ENCODE peak calls at places on chromosomes 6 and 20, in six cellular contexts. L is GM12878, S is H1, V is HepG2, R is HCT116, T is SK-N-SH. K is an unnamed sample.

GRCh38 chr6:124970243-124970642 is 8.0 kb downstream of the RNF217 start:
- DNase-seq in L (no peak), S (no peak), V (no peak), R (no peak), T (no peak), K (no peak)

GRCh38 chr6:29112135-29112534 is 4.3 kb downstream of the OR2J3 start:
- DNase-seq in L (no peak), S (no peak), V (peak), R (peak), T (no peak), K (no peak)

GRCh38 chr6:16436550-16436949 is 198.2 kb downstream of the GMPR start:
- DNase-seq in L (no peak), S (no peak), V (no peak), R (no peak), T (no peak), K (no peak)

GRCh38 chr20:50625986-50626677 is 65.2 kb downstream of the RIPOR3 start:
- DNase-seq in L (no peak), S (peak), V (peak), R (peak), T (peak), K (peak)

GRCh38 chr6:108707328-108707976 is 140.8 kb upstream of the ARMC2 start:
- DNase-seq in L (no peak), S (no peak), V (peak), R (no peak), T (no peak), K (no peak)

GRCh38 chr6:24504274-24504641 is 9.5 kb downstream of the ALDH5A1 start:
- DNase-seq in L (no peak), S (no peak), V (peak), R (no peak), T (no peak), K (no peak)

GRCh38 chr6:43623880-43624785 is 4.9 kb downstream of the GTPBP2 start:
- DNase-seq in L (no peak), S (no peak), V (no peak), R (no peak), T (no peak), K (no peak)

GRCh38 chr6:133964702-133965101 is 11.7 kb downstream of the TBPL1 start:
- DNase-seq in L (no peak), S (no peak), V (no peak), R (no peak), T (no peak), K (no peak)

GRCh38 chr6:138397128-138397814 is 6.8 kb upstream of the HEBP2 start:
- DNase-seq in L (no peak), S (no peak), V (no peak), R (no peak), T (no peak), K (no peak)

GRCh38 chr6:117540670-117541069 is 58.2 kb downstream of the DCBLD1 start:
- DNase-seq in L (no peak), S (no peak), V (no peak), R (no peak), T (no peak), K (no peak)

GRCh38 chr6:53494076-53494475 is 50.8 kb downstream of the GCLC start:
- DNase-seq in L (no peak), S (no peak), V (no peak), R (no peak), T (no peak), K (no peak)

GRCh38 chr6:53493635-53494025 is 51.3 kb downstream of the GCLC start:
- DNase-seq in L (no peak), S (no peak), V (no peak), R (no peak), T (no peak), K (no peak)

GRCh38 chr6:53496100-53496499 is 48.8 kb downstream of the GCLC start:
- DNase-seq in L (no peak), S (no peak), V (no peak), R (no peak), T (no peak), K (no peak)

GRCh38 chr6:53495496-53495895 is 49.4 kb downstream of the GCLC start:
- DNase-seq in L (no peak), S (no peak), V (no peak), R (no peak), T (no peak), K (no peak)

DNA sequence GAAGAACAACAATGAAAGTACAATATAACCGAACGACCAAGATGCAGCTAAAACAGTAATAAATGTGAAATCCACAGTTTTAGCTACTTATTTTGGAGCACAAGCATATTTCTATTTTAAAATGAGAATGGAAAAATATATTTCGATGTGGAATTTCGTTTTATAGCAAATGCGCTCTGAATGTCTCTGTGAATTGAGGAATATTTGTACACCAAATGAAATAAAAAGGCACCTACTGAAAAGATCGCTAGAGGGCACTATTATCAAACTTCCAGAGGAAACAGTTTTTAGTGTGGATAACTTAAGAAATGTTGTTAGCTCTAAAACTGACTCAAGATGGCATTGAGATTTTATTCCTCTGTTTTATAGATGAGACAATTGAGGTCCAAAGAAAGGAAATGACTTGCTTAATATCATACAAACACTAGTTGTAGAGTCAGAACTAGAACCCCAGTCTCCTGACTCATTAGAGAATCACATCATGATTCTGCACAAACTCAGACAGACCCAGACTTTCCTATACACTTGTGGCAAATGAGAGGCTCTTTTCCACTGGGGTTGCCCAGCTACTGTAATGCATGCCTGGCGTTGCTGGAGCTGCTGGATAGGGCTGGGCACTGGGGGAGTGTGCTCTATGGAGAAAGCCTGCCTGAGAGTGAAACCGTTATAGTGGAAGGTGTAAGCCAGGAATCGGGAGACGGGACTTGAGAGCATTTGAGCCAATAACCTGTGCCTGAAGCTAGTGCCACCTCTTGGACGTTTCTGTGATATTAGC is 51.9 kb downstream of the GCLC start:
- DNase-seq in L (no peak), S (peak), V (peak), R (peak), T (peak), K (no peak)
- H3K4me3 ChIP-seq in L (no peak), S (no peak), V (peak), R (peak), T (peak), K (no peak)

GRCh38 chr6:127058936-127059335 is 59.5 kb upstream of the RSPO3 start:
- DNase-seq in L (no peak), S (no peak), V (no peak), R (no peak), T (no peak), K (no peak)

GRCh38 chr6:127053032-127053908 is 65.2 kb upstream of the RSPO3 start:
- DNase-seq in L (no peak), S (no peak), V (no peak), R (no peak), T (no peak), K (no peak)

GRCh38 chr6:127058027-127058426 is 60.4 kb upstream of the RSPO3 start:
- DNase-seq in L (no peak), S (no peak), V (no peak), R (no peak), T (no peak), K (no peak)
- TF ChIP-seq YY1 in L (no peak), S (no peak), V (no peak), R (no peak), T (no peak), K (no peak)

DNA sequence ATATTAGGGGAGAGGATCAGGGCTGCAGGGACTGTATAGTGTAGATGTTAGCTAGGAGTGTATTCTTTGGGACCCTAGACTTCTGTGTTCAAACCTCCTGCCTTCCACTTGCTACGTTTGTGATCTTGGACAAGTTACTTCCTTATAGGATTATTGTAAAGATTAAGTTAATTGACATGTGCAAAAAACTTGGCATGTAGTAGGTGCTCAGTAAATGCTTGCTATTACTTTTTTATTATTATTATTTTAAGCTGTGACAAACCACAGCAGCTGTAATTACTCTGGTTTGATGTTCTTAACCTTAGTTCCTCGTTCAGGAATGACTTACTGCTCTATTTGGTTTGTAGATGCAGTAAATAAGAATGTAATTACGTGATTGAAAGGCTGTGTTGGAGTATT is 3.2 kb downstream of the ARFGEF2 start:
- DNase-seq in L (no peak), S (no peak), V (no peak), R (no peak), T (no peak), K (no peak)
- H3K4me3 ChIP-seq in L (peak), S (no peak), V (peak), R (peak), T (no peak), K (no peak)

GRCh38 chr20:62741701-62742491 is 33.3 kb downstream of the NTSR1 start:
- DNase-seq in L (no peak), S (no peak), V (no peak), R (no peak), T (no peak), K (no peak)

GRCh38 chr20:62740286-62741141 is 31.9 kb downstream of the NTSR1 start:
- DNase-seq in L (peak), S (no peak), V (peak), R (peak), T (no peak), K (no peak)

GRCh38 chr20:62739581-62740285 is 31.1 kb downstream of the NTSR1 start:
- DNase-seq in L (no peak), S (no peak), V (no peak), R (no peak), T (no peak), K (no peak)

GRCh38 chr20:62742550-62742949 is 33.9 kb downstream of the NTSR1 start:
- DNase-seq in L (no peak), S (no peak), V (no peak), R (no peak), T (no peak), K (no peak)

DNA sequence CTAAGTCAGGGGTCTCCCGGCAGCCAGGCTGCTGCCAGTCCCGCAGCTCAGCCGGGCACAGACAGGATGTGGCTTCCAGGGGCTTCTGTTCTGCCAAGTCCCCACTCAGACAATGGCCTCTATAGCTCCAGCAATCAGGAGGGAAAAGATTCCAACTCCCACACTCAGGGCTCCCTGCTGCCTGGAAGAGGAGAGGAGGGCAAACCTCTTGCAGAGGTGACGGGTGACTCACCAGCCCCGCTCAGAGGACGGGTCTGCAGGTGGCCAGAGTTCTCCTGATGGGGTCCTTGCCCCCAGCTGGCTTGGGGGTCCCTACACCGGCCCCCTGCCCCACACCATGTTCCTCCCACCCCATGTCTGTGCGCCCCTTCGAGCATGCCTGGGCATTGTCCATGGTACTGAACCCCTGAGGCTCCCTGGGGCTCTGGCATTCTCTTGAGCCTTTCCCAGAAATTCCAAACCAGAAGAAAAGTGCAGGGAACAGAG is 32.6 kb downstream of the NTSR1 start:
- DNase-seq in L (no peak), S (peak), V (no peak), R (no peak), T (no peak), K (peak)
- TF ChIP-seq YY1 in L (no peak), S (peak), V (no peak), R (no peak), T (no peak), K (no peak)

GRCh38 chr20:63471002-63471718 is 1.3 kb downstream of the KCNQ2 start:
- DNase-seq in L (no peak), S (no peak), V (no peak), R (no peak), T (peak), K (no peak)
- H3K4me3 ChIP-seq in L (no peak), S (peak), V (no peak), R (peak), T (peak), K (peak)

GRCh38 chr20:64039293-64040160 is 3.5 kb downstream of the C20orf204 start:
- DNase-seq in L (no peak), S (no peak), V (no peak), R (no peak), T (no peak), K (no peak)

GRCh38 chr20:64040231-64041039 is 4.5 kb downstream of the C20orf204 start:
- DNase-seq in L (no peak), S (no peak), V (no peak), R (no peak), T (no peak), K (no peak)

GRCh38 chr20:64038579-64039292 is 2.8 kb downstream of the C20orf204 start:
- DNase-seq in L (no peak), S (peak), V (no peak), R (peak), T (peak), K (no peak)

GRCh38 chr20:64041781-64042771 is 6.1 kb downstream of the C20orf204 start:
- DNase-seq in L (no peak), S (no peak), V (no peak), R (no peak), T (no peak), K (no peak)

DNA sequence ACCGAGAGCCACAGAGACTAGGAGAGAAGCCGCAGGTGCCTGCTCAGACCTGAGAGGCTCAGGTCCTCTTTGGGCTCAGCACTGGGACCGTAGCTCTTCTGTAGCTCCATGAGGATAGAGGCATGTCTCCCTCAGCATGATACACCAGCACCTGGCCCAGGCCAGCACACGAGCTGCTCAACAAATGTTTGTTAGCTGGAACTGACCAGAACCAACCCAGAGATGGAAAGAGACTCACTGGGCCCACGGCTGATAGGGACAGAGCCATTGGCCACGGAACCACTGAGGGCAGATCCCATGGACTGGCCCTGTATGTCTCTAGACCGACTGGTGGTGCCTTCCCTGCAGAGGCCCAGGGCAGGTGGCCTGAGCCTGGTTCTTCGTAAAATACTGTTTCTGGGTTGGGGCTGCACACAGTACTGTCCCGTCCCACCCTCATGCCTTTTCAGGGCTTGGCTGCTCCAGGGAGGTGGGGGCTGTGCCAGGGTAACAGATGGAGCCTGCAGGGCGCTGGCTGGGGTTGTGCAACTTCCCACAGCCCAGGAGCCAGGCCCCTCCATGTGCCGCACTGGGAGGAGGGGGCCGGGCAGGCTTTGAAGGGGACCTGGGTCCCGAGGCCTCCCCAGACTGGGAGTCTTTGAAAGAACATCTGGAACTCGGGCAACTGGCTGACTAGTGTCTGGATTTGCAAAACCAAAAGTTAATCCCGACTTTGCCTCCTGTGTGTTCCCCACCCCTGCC is 5.2 kb downstream of the C20orf204 start:
- DNase-seq in L (no peak), S (no peak), V (peak), R (no peak), T (no peak), K (no peak)
- TF ChIP-seq YY1 in L (no peak), S (no peak), V (peak), R (no peak), T (no peak), K (no peak)

K was measured in NT2/D1.